ENCODE peak calls at places on chromosomes 1 and 21, in seven cellular contexts. V is GM23248; F is bronchial epithelial cell; J is NCI-H2081; I is mammary epithelial cell; R is CD8-positive, alpha-beta memory T cell; X is activated T-helper 1 cell treated with anti-CD3 and anti-CD28 coated beads, Interleukin-2, amount 50 U/mL, for 16 hours. D is an unnamed sample.
A peak's percentile ranks its signal among the peaks of the same experiment; 100 is the strongest.

GRCh38 chr1:94675373-94675772 is 133.8 kb upstream of the F3 start:
- DNase-seq in V (no peak), F (no peak), J (no peak), I (no peak), R (no peak), X (no peak), D (peak; percentile 95)

GRCh38 chr1:5514519-5515183 is 477.6 kb downstream of the NPHP4 start:
- DNase-seq in V (peak; percentile 48), F (peak; percentile 22), J (no peak), I (peak; percentile 6), R (peak; percentile 75), X (peak; percentile 57), D (peak; percentile 7)

GRCh38 chr1:17119076-17119743 is at the start of gene PADI2:
- DNase-seq in V (peak; percentile 75), F (peak; percentile 38), J (peak; percentile 79), I (peak; percentile 59), R (no peak), X (peak; percentile 14), D (peak; percentile 12)

GRCh38 chr1:206575165-206575893 is 36.9 kb downstream of the EIF2D start:
- DNase-seq in V (peak; percentile 70), F (peak; percentile 89), J (peak; percentile 47), I (no peak), R (peak; percentile 61), X (no peak), D (peak; percentile 87)

GRCh38 chr1:169999357-169999756 is 75.1 kb downstream of the KIFAP3 start:
- DNase-seq in V (peak; percentile 89), F (peak; percentile 90), J (no peak), I (peak; percentile 84), R (no peak), X (no peak), D (peak; percentile 84)

GRCh38 chr21:42022906-42023305 is 12.7 kb upstream of the ZBTB21 start:
- DNase-seq in V (no peak), F (no peak), J (no peak), I (no peak), R (no peak), X (no peak), D (no peak)

GRCh38 chr1:226736001-226736907 is 2.8 kb downstream of the ITPKB start:
- DNase-seq in V (no peak), F (no peak), J (no peak), I (no peak), R (no peak), X (no peak), D (no peak)

GRCh38 chr1:10721381-10722321 is 74.8 kb downstream of the CASZ1 start:
- DNase-seq in V (no peak), F (no peak), J (no peak), I (no peak), R (no peak), X (no peak), D (no peak)

GRCh38 chr1:9886063-9886742 is 23.9 kb downstream of the CTNNBIP1 start:
- DNase-seq in V (no peak), F (no peak), J (no peak), I (no peak), R (peak; percentile 13), X (no peak), D (no peak)

GRCh38 chr1:40357625-40358024 is 15.9 kb upstream of the SMAP2 start:
- DNase-seq in V (no peak), F (no peak), J (no peak), I (no peak), R (no peak), X (no peak), D (no peak)

GRCh38 chr1:2778220-2778592 is 23.3 kb downstream of the TTC34 start:
- DNase-seq in V (no peak), F (no peak), J (no peak), I (no peak), R (no peak), X (no peak), D (no peak)

GRCh38 chr1:164786980-164787833 is 228.2 kb downstream of the PBX1 start:
- DNase-seq in V (peak; percentile 87), F (peak; percentile 74), J (peak; percentile 91), I (peak; percentile 71), R (peak; percentile 50), X (peak; percentile 20), D (peak; percentile 75)

GRCh38 chr1:62978056-62978455 is 194.1 kb downstream of the ATG4C start:
- DNase-seq in V (no peak), F (no peak), J (no peak), I (no peak), R (no peak), X (no peak), D (no peak)

GRCh38 chr1:53982034-53982761 is 35.8 kb downstream of the LDLRAD1 start:
- DNase-seq in V (peak; percentile 68), F (no peak), J (peak; percentile 26), I (peak; percentile 14), R (no peak), X (no peak), D (peak; percentile 52)

GRCh38 chr1:17633654-17634053 is 94.2 kb downstream of the ARHGEF10L start:
- DNase-seq in V (peak; percentile 91), F (peak; percentile 51), J (no peak), I (peak; percentile 82), R (no peak), X (no peak), D (peak; percentile 79)

GRCh38 chr1:22978299-22978698 is 5.6 kb upstream of the LACTBL1 start:
- DNase-seq in V (peak; percentile 37), F (peak; percentile 79), J (no peak), I (peak; percentile 64), R (no peak), X (no peak), D (peak; percentile 74)

D was measured in IMR-90.